ENCODE peak calls at places on chromosome 1, in four cellular contexts. V is psoas muscle; O is suprapubic skin; Y is CD4-positive, CD25-positive, alpha-beta regulatory T cell. J is an unnamed sample. For H3K4me1, the result is how much of the 10 kb centered on the place peaks cover.

GRCh38 chr1:209207126-209207700 is 376.3 kb upstream of the CAMK1G start:
- DNase-seq in V (no peak), O (no peak), Y (no peak), J (no peak)

GRCh38 chr1:111008031-111008430 is 44.3 kb upstream of the LRIF1 start:
- DNase-seq in V (no peak), O (no peak), Y (no peak), J (no peak)

GRCh38 chr1:226104671-226105121 is 42.2 kb downstream of the H3-3A start:
- DNase-seq in V (no peak), O (no peak), Y (no peak), J (no peak)

GRCh38 chr1:60911980-60912692 is 170.2 kb upstream of the NFIA start:
- DNase-seq in V (peak), O (no peak), Y (no peak), J (no peak)

GRCh38 chr1:241507189-241507820 is 12.2 kb downstream of the FH start:
- DNase-seq in V (no peak), O (no peak), Y (no peak), J (no peak)

GRCh38 chr1:40495315-40495903 is 13.2 kb upstream of the EXO5 start:
- DNase-seq in V (no peak), O (no peak), Y (no peak), J (no peak)

GRCh38 chr1:183100575-183100974 is 77.4 kb downstream of the LAMC1 start:
- DNase-seq in V (no peak), O (no peak), Y (no peak), J (no peak)

GRCh38 chr1:171680339-171680738 is 27.9 kb upstream of the MYOC start:
- DNase-seq in V (no peak), O (no peak), Y (no peak), J (no peak)

GRCh38 chr1:39098569-39099250 is 72.6 kb downstream of the NDUFS5 start:
- DNase-seq in V (peak), O (no peak), Y (peak), J (peak)

GRCh38 chr1:51973587-51974474 is 16.7 kb downstream of the RAB3B start:
- DNase-seq in V (no peak), O (no peak), Y (no peak), J (no peak)

GRCh38 chr1:94160811-94161210 is 39.9 kb upstream of the ABCA4 start:
- DNase-seq in V (no peak), O (no peak), Y (no peak), J (no peak)

GRCh38 chr1:119859647-119860046 is 36.7 kb downstream of the ADAM30 start:
- DNase-seq in V (no peak), O (no peak), Y (no peak), J (no peak)

GRCh38 chr1:91889717-91890459 is 3.9 kb upstream of the TGFBR3 start:
- DNase-seq in V (no peak), O (no peak), Y (no peak), J (no peak)

GRCh38 chr1:47906009-47906432 is 91.2 kb downstream of the TRABD2B start:
- DNase-seq in V (no peak), O (no peak), Y (no peak), J (no peak)

GRCh38 chr1:205335692-205336091 is 14.1 kb upstream of the NUAK2 start:
- DNase-seq in V (peak), O (no peak), Y (peak), J (no peak)

GRCh38 chr1:147747966-147748365 is 12.4 kb downstream of the GJA5 start:
- DNase-seq in V (no peak), O (no peak), Y (no peak), J (no peak)

GRCh38 chr1:37853157-37853556 is 6.2 kb downstream of the MTF1 start:
- DNase-seq in V (no peak), O (no peak), Y (no peak), J (no peak)

GRCh38 chr1:78619446-78619802 is 824 bp upstream of the IFI44L start:
- DNase-seq in V (no peak), O (no peak), Y (no peak), J (no peak)

GRCh38 chr1:153728305-153729066 is 636 bp downstream of the INTS3 start:
- DNase-seq in V (peak), O (no peak), Y (no peak), J (peak)

DNA sequence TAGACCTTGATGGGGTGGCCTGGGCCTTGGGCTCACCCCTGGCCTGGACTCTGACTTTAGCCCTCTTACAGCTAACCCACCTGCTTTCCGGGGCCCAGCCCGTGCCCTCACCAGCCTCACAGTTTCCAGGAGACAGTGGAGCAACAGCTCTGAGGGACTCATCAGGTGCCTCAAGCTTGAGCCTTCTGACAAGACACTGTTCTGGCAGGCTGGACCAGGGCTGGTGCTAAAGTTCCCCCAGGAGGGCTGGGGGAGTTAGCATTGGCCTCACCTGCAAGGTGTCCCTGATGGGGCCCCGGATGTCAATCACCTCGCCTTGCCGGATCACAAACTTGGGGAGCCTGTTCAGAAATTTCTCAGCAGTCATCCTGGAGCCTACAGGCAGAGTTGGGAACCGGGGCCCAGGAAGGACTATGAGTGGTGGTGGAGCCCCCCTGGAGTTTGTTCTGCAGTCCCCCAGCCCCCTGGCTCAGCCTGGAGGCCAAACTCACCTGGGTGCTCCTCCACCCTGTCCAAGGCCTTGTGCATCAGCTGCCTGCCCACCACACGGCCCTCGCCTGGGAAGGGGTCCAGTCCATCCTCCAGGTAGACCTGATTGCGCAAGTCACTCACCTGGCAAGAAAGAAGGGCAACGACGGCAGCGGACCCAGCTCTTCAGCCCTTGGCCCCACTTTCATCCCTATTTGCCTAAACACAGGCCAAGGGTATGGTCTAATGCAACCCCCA is 4.1 kb downstream of the SH3BGRL3 start:
- DNase-seq in V (no peak), O (peak), Y (no peak), J (no peak)
- H3K4me1 ChIP-seq in V (half or more), O (half or more), Y (half or more), J (under half)

GRCh38 chr1:207711285-207711684 is 40.6 kb upstream of the CD46 start:
- DNase-seq in V (no peak), O (no peak), Y (no peak), J (no peak)

GRCh38 chr1:207719209-207719608 is 32.6 kb upstream of the CD46 start:
- DNase-seq in V (no peak), O (no peak), Y (no peak), J (no peak)

DNA sequence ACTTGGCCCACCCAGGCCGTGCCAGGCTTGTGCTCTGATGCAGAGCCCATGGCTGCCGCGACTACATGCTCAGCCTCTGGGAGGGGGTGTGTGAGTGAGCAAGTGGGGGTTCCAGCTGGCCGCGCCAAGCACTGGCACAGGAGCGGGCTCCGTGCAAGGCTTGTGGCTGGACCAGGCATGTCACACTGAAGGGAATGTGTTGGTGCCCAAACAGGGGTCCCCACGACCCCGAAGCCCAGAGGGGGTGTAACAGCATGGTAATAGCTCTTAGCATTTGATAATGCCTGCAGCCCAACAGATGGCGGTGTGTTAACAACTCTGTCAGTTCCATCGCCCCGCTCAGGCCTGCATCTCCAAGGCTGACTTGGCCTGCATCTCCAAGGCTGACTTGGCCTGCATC is 38.3 kb upstream of the CD46 start:
- DNase-seq in V (no peak), O (no peak), Y (no peak), J (no peak)
- H3K4me3 ChIP-seq in V (no peak), O (no peak), Y (no peak), J (no peak)

GRCh38 chr1:109632671-109633346 is 13.2 kb downstream of the AMPD2 start:
- DNase-seq in V (no peak), O (peak), Y (no peak), J (peak)
- H3K27ac ChIP-seq in V (no peak), O (no peak), Y (no peak), J (no peak)

GRCh38 chr1:26907071-26907922 is 6.5 kb downstream of the NR0B2 start:
- DNase-seq in V (peak), O (no peak), Y (no peak), J (no peak)

GRCh38 chr1:26910343-26911160 is 3.2 kb downstream of the NR0B2 start:
- DNase-seq in V (no peak), O (no peak), Y (no peak), J (no peak)

GRCh38 chr1:26911399-26912146 is 2.2 kb downstream of the NR0B2 start:
- DNase-seq in V (no peak), O (no peak), Y (no peak), J (no peak)

GRCh38 chr1:26912147-26912490 is 1.7 kb downstream of the NR0B2 start:
- DNase-seq in V (no peak), O (no peak), Y (no peak), J (no peak)

GRCh38 chr1:26909951-26910342 is 3.8 kb downstream of the NR0B2 start:
- DNase-seq in V (no peak), O (no peak), Y (no peak), J (no peak)
- H3K4me1 ChIP-seq in V (under half), O (under half), Y (under half), J (under half)

DNA sequence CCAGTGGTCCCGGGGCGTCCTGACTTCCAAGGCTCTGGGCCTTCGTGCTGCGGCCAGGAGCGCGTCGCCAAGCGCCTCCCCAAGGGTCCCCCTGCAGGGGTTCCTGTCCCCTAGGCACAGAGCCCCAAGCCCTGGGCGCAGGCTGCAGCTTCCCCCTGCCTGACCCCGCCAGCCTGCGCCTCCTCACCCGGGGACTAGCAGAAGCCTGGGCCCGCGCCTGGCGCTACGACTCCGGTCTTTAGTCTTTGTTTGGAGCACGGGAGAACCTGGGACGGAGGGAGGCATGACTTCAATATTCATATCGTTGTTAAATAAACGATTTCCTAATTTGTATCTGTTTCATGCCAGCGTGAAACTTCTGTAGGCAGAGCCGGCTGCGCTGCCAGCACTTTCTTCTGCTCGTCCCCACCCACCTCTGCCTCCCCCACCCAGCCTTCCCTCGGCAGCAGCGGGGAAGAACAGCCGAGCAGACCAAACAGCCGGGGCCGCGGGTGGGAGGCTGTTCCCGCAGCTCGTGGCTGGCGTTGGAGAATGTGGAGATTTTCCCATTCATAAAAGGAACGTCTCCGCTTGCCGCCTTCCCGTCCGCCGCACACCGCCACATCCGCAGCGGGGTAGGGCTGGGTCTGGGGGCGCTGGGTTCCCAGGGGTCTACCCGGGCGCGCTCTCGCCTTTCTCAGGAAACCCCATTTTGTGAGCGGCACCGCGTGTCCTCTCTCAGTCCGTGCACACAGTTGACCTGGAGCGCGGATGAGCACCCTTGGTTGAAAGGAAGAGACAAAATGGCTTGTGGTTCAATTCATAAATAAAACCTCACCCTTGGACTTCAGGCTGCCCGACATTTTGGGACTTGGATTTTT is 777 bp upstream of the TRIM67 start:
- DNase-seq in V (no peak), O (no peak), Y (no peak), J (no peak)
- H3K4me3 ChIP-seq in V (peak), O (peak), Y (no peak), J (peak)

DNA sequence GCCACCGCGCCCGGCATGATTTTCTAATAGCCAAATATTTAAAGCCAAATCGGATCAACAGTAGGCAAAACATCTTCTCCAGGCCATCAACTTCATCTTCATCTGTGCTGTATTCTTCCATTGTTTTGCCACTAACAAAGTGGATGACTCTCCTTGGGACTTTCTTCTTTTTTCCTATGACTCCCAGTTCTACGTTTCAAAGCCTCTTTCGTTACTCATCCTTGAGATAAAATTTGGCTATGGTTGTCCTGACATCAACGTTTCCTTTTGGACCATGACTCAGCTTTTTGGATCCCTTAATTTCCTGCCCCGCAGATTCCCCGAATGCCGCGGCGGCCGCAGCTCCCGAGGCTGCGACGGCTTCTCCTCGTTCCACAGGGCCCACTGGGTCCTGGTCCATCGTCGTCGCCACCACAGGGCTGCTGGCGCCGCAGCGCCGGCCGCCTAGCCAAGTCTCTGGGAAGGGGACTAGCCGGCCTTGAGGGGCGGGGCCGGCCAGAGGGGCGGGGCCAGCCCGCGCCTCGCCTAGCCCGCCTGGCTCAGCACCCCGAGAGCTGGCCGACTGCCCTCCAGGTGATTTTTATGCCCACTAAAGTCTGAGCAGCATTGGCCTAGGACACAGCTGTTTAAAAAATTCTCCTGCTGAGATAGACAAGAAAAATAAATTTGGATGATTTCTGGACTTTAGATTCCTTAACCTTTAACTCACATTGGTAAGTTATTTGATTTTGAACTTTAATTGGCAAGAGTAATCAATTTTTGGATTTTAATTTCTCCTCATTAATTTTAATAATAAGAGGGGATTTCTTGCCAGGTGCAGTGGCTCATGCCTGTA is 93.9 kb downstream of the ADCY10 start:
- DNase-seq in V (peak), O (peak), Y (no peak), J (peak)
- H3K27ac ChIP-seq in V (peak), O (peak), Y (no peak), J (peak)

GRCh38 chr1:158285756-158286241 is 3.9 kb upstream of the CD1C start:
- DNase-seq in V (peak), O (peak), Y (no peak), J (peak)

GRCh38 chr1:158286966-158287365 is 2.8 kb upstream of the CD1C start:
- DNase-seq in V (no peak), O (no peak), Y (no peak), J (no peak)

GRCh38 chr1:158283965-158284364 is 5.8 kb upstream of the CD1C start:
- DNase-seq in V (no peak), O (no peak), Y (no peak), J (no peak)

GRCh38 chr1:158289722-158290570 is at the start of gene CD1C:
- DNase-seq in V (no peak), O (no peak), Y (no peak), J (no peak)

GRCh38 chr1:158286487-158286886 is 3.2 kb upstream of the CD1C start:
- DNase-seq in V (no peak), O (no peak), Y (no peak), J (no peak)
- H3K4me1 ChIP-seq in V (under half), O (under half), Y (under half), J (under half)

GRCh38 chr1:22159858-22160257 is 17.0 kb upstream of the WNT4 start:
- DNase-seq in V (no peak), O (no peak), Y (no peak), J (no peak)
- H3K4me3 ChIP-seq in V (no peak), O (no peak), Y (no peak), J (no peak)

GRCh38 chr1:19179597-19180271 is 30.3 kb downstream of the UBR4 start:
- DNase-seq in V (no peak), O (no peak), Y (peak), J (no peak)
- H3K27ac ChIP-seq in V (no peak), O (no peak), Y (peak), J (no peak)

GRCh38 chr1:89884718-89885596 is 64.1 kb downstream of the LRRC8D start:
- DNase-seq in V (no peak), O (no peak), Y (no peak), J (no peak)

GRCh38 chr1:89890085-89890754 is 69.4 kb downstream of the LRRC8D start:
- DNase-seq in V (no peak), O (no peak), Y (no peak), J (no peak)

GRCh38 chr1:89889336-89889640 is 68.5 kb downstream of the LRRC8D start:
- DNase-seq in V (no peak), O (no peak), Y (no peak), J (no peak)

GRCh38 chr1:89887270-89887669 is 66.4 kb downstream of the LRRC8D start:
- DNase-seq in V (no peak), O (no peak), Y (no peak), J (no peak)

GRCh38 chr1:89888480-89889335 is 67.9 kb downstream of the LRRC8D start:
- DNase-seq in V (no peak), O (no peak), Y (no peak), J (no peak)
- H3K4me1 ChIP-seq in V (under half), O (under half), Y (under half), J (under half)